ENCODE peak calls at places on chromosome 19, in five cellular contexts. B is H9, O is H1, H is mesenchymal stem cell, S is trophoblast cell. J is an unnamed sample.

GRCh38 chr19:10888421-10888866 is 17.1 kb downstream of the CARM1 start:
- DNase-seq in B (peak), O (no peak), H (no peak), S (no peak), J (no peak)

GRCh38 chr19:30620354-30620753 is 248.2 kb downstream of the ZNF536 start:
- DNase-seq in B (no peak), O (no peak), H (no peak), S (no peak), J (no peak)

GRCh38 chr19:56087647-56088346 is 33.3 kb downstream of the ZNF787 start:
- DNase-seq in B (no peak), O (no peak), H (no peak), S (no peak), J (no peak)

GRCh38 chr19:45016388-45017314 is 15.4 kb downstream of the RELB start:
- DNase-seq in B (peak), O (peak), H (peak), S (peak), J (peak)

GRCh38 chr19:5342573-5343201 is 2.1 kb upstream of the PTPRS start:
- DNase-seq in B (no peak), O (no peak), H (no peak), S (peak), J (no peak)

GRCh38 chr19:11196406-11197287 is 698 bp downstream of the KANK2 start:
- DNase-seq in B (no peak), O (peak), H (peak), S (no peak), J (no peak)

GRCh38 chr19:45451181-45451849 is 16.5 kb upstream of the FOSB start:
- DNase-seq in B (no peak), O (no peak), H (peak), S (no peak), J (no peak)

GRCh38 chr19:47499863-47500830 is 14.7 kb downstream of the NAPA start:
- DNase-seq in B (peak), O (no peak), H (no peak), S (no peak), J (no peak)

GRCh38 chr19:46159893-46160775 is 12.1 kb downstream of the IGFL2 start:
- DNase-seq in B (no peak), O (no peak), H (no peak), S (no peak), J (no peak)

GRCh38 chr19:38004505-38005223 is 97.7 kb downstream of the SIPA1L3 start:
- DNase-seq in B (peak), O (peak), H (peak), S (peak), J (peak)

GRCh38 chr19:36009220-36009619 is 607 bp upstream of the SYNE4 start:
- DNase-seq in B (peak), O (peak), H (peak), S (peak), J (peak)

GRCh38 chr19:11434703-11435056 is 241 bp downstream of the ODAD3 start:
- DNase-seq in B (no peak), O (no peak), H (no peak), S (no peak), J (no peak)

GRCh38 chr19:51783373-51783772 is 11.6 kb upstream of the FPR3 start:
- DNase-seq in B (no peak), O (no peak), H (no peak), S (peak), J (no peak)

GRCh38 chr19:41705393-41706174 is 2.8 kb upstream of the CEACAM5 start:
- DNase-seq in B (peak), O (no peak), H (no peak), S (no peak), J (peak)

DNA sequence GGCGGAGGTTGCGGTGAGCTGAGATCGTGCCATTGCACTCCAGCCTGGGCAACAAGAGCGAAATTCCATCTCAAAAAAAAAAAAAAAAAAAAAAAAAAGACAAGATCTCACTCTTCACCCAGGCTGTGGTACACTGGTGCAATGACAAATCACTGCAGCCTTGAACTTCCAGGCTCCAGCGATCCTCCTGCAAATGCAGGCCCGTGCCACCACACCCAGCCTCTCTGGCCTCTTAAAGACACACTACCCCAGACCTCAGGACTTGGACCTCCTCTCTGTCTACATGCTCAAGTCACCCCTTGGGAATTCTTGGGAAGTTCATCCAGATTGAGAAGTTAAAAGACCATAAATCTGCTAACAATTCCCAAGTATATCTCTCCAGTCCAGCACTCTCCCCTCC is 10.5 kb upstream of the HIPK4 start:
- DNase-seq in B (no peak), O (no peak), H (no peak), S (no peak), J (no peak)
- H2BK12ac ChIP-seq in B (no peak), O (no peak), H (no peak), S (no peak), J (no peak)

GRCh38 chr19:17035842-17036424 is 9.3 kb upstream of the CPAMD8 start:
- DNase-seq in B (no peak), O (no peak), H (no peak), S (no peak), J (no peak)
- H4K8ac ChIP-seq in B (no peak), O (no peak), H (no peak), S (no peak), J (no peak)

GRCh38 chr19:14648506-14648905 is 26.1 kb downstream of the ADGRE3 start:
- DNase-seq in B (no peak), O (no peak), H (no peak), S (no peak), J (no peak)
- H2BK12ac ChIP-seq in B (no peak), O (no peak), H (no peak), S (no peak), J (no peak)

DNA sequence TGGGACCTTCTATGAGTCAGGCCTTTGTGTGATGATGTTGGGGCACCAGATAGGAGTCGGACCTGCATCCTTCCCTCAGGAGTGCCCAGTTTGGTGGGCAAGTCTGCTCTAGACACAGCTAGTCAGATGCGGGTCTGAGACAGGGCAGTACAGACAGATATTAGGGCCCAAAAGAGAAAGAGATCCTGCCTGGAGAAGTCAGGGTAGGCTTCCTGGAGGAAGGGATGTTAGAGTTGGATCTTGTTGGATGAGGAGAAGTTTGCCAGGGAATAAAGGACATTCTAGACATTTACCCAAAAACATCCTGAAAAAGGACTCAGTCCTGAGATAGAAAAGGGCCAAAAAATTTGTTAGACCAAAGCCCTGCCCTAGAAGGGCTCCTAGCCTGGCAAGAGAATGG is 17.2 kb downstream of the VRK3 start:
- DNase-seq in B (no peak), O (no peak), H (no peak), S (no peak), J (no peak)
- H4K8ac ChIP-seq in B (no peak), O (no peak), H (no peak), S (no peak), J (no peak)

GRCh38 chr19:2235396-2236284 is 489 bp downstream of the PLEKHJ1 start:
- DNase-seq in B (no peak), O (peak), H (no peak), S (peak), J (no peak)
- H2BK12ac ChIP-seq in B (no peak), O (no peak), H (peak), S (no peak), J (no peak)

DNA sequence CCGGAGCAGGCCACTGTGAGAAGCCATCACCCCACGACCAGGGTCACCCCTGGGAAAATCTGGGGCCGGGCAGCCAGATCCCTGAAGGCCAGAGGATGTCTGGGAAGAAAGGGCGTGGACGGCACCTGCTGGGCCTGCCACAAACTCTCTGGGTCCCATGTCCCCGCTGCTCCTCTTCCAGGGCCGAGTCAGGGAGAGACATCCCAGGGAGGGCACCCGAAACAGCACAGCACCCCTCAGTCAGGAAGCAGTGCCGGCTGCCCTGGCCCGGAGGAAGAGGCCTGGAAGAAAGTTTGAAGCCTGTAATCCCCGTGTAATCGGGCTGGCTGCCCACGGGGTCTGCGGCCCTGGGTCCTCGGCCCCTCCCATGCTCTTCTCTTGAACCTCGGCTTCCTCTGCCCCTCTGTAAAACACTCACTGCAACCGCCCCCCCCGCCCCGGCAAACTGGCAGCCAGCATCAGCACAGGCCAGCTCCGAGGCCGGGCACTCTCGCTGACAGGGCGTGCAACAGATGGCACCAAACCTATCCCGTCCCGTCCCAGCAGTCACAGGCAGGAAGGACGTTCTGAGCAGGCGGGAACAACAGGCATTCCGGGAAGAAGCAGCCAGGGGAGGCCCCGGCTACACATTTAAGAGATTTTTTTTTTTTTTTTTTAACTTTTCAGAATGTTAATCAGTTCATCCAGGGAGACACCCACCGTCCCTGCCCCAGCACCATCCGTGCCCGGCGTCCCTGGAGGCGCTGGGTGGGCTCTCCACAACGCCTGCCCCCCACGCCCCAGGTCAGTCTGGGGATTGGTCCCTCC is 1.5 kb downstream of the SBNO2 start:
- DNase-seq in B (no peak), O (no peak), H (peak), S (peak), J (no peak)
- H4K8ac ChIP-seq in B (no peak), O (peak), H (peak), S (peak), J (no peak)

GRCh38 chr19:13013649-13014048 is 18.4 kb downstream of the NFIX start:
- DNase-seq in B (no peak), O (no peak), H (no peak), S (no peak), J (no peak)

GRCh38 chr19:13014101-13014920 is 19.0 kb downstream of the NFIX start:
- DNase-seq in B (peak), O (peak), H (no peak), S (no peak), J (no peak)

GRCh38 chr19:13012390-13012689 is 17.1 kb downstream of the NFIX start:
- DNase-seq in B (no peak), O (no peak), H (no peak), S (no peak), J (no peak)

GRCh38 chr19:13011653-13012389 is 16.5 kb downstream of the NFIX start:
- DNase-seq in B (peak), O (peak), H (no peak), S (no peak), J (no peak)

GRCh38 chr19:13012690-13013608 is 17.7 kb downstream of the NFIX start:
- DNase-seq in B (peak), O (no peak), H (peak), S (peak), J (no peak)
- H2BK12ac ChIP-seq in B (no peak), O (peak), H (no peak), S (no peak), J (no peak)

GRCh38 chr19:18558202-18558555 is 509 bp downstream of the KXD1 start:
- DNase-seq in B (no peak), O (no peak), H (no peak), S (no peak), J (no peak)

GRCh38 chr19:18558595-18558994 is 925 bp downstream of the KXD1 start:
- DNase-seq in B (no peak), O (no peak), H (no peak), S (no peak), J (no peak)

GRCh38 chr19:18559685-18560084 is 2.0 kb downstream of the KXD1 start:
- DNase-seq in B (no peak), O (no peak), H (no peak), S (no peak), J (no peak)

GRCh38 chr19:18562086-18562485 is 4.4 kb downstream of the KXD1 start:
- DNase-seq in B (no peak), O (no peak), H (no peak), S (no peak), J (no peak)

GRCh38 chr19:18557474-18558201 is at the start of gene KXD1:
- DNase-seq in B (peak), O (peak), H (peak), S (peak), J (peak)
- H4K8ac ChIP-seq in B (no peak), O (peak), H (peak), S (peak), J (no peak)

GRCh38 chr19:31733591-31733990 is 384.4 kb upstream of the TSHZ3 start:
- DNase-seq in B (no peak), O (no peak), H (no peak), S (no peak), J (no peak)
- H2BK12ac ChIP-seq in B (no peak), O (no peak), H (no peak), S (no peak), J (no peak)

J was measured in neuronal stem cell.